ENCODE peak calls at places on chromosomes 13 and 19, in nine cellular contexts. L is HL-60, K is spleen, B is HCT116, T is prostate gland, Y is vagina, F is breast epithelium, H is SK-N-SH, Q is GM23338. P is an unnamed sample.

GRCh38 chr19:49746206-49746958 is 16.7 kb downstream of the TSKS start:
- DNase-seq in L (no peak), K (peak; percentile 83), B (peak; percentile 90), T (no peak), Y (no peak), F (no peak), H (peak; percentile 81), Q (peak; percentile 99), P (no peak)

GRCh38 chr13:49063526-49063925 is 87.8 kb downstream of the FNDC3A start:
- DNase-seq in L (no peak), K (no peak), B (no peak), T (no peak), Y (no peak), F (no peak), H (no peak), Q (no peak), P (no peak)

GRCh38 chr13:44840131-44840530 is 149.1 kb downstream of the NUFIP1 start:
- DNase-seq in L (no peak), K (no peak), B (no peak), T (no peak), Y (no peak), F (no peak), H (no peak), Q (no peak), P (no peak)

GRCh38 chr13:88068975-88069374 is 397.8 kb downstream of the SLITRK5 start:
- DNase-seq in L (no peak), K (peak; percentile 35), B (no peak), T (no peak), Y (no peak), F (no peak), H (no peak), Q (peak; percentile 84), P (no peak)

GRCh38 chr13:62512194-62513141 is 1096.8 kb upstream of the PCDH20 start:
- DNase-seq in L (peak; percentile 40), K (no peak), B (peak; percentile 35), T (no peak), Y (no peak), F (peak; percentile 20), H (peak; percentile 23), Q (peak; percentile 74), P (peak; percentile 46)

GRCh38 chr13:35475960-35476943 is at the start of gene MAB21L1:
- DNase-seq in L (peak; percentile 45), K (peak; percentile 63), B (no peak), T (peak; percentile 30), Y (no peak), F (no peak), H (peak; percentile 90), Q (peak; percentile 49), P (no peak)

GRCh38 chr19:46131485-46132143 is 7.1 kb upstream of the IGFL3 start:
- DNase-seq in L (no peak), K (no peak), B (no peak), T (no peak), Y (no peak), F (no peak), H (no peak), Q (no peak), P (no peak)

GRCh38 chr13:42218576-42218975 is 53.4 kb upstream of the AKAP11 start:
- DNase-seq in L (no peak), K (no peak), B (no peak), T (no peak), Y (no peak), F (no peak), H (no peak), Q (no peak), P (no peak)

GRCh38 chr19:50500060-50500752 is 10.8 kb downstream of the JOSD2 start:
- DNase-seq in L (no peak), K (peak; percentile 70), B (no peak), T (no peak), Y (no peak), F (no peak), H (peak; percentile 84), Q (peak; percentile 68), P (no peak)

GRCh38 chr19:27776020-27776419 is 1436.9 kb downstream of the UQCRFS1 start:
- DNase-seq in L (peak; percentile 47), K (no peak), B (no peak), T (no peak), Y (no peak), F (no peak), H (no peak), Q (peak; percentile 69), P (no peak)

GRCh38 chr19:19464339-19465098 is 50.8 kb downstream of the TSSK6 start:
- DNase-seq in L (no peak), K (no peak), B (no peak), T (no peak), Y (no peak), F (no peak), H (no peak), Q (peak; percentile 86), P (no peak)

GRCh38 chr13:33676045-33676699 is 141.8 kb upstream of the RFC3 start:
- DNase-seq in L (no peak), K (no peak), B (no peak), T (no peak), Y (no peak), F (no peak), H (no peak), Q (no peak), P (no peak)

GRCh38 chr13:91468301-91468700 is 69.9 kb downstream of the GPC5 start:
- DNase-seq in L (no peak), K (no peak), B (no peak), T (no peak), Y (no peak), F (no peak), H (no peak), Q (no peak), P (no peak)

GRCh38 chr13:36769126-36769525 is 49.9 kb upstream of the RFXAP start:
- DNase-seq in L (no peak), K (no peak), B (no peak), T (no peak), Y (no peak), F (no peak), H (no peak), Q (no peak), P (no peak)

GRCh38 chr13:46158222-46158621 is 23.8 kb downstream of the LCP1 start:
- DNase-seq in L (no peak), K (no peak), B (no peak), T (no peak), Y (no peak), F (no peak), H (no peak), Q (no peak), P (no peak)
- TF ChIP-seq POLR2AphosphoS5 in L (no peak), K (no peak), B (no peak), T (no peak), Y (no peak), F (no peak), H (no peak), Q (no peak), P (no peak)

GRCh38 chr13:107295391-107296157 is 727.6 kb upstream of the ARGLU1 start:
- DNase-seq in L (no peak), K (no peak), B (no peak), T (no peak), Y (no peak), F (no peak), H (no peak), Q (no peak), P (no peak)

GRCh38 chr13:107296804-107297203 is 728.9 kb upstream of the ARGLU1 start:
- DNase-seq in L (no peak), K (no peak), B (no peak), T (no peak), Y (no peak), F (no peak), H (no peak), Q (no peak), P (no peak)

GRCh38 chr13:107289540-107289939 is 721.6 kb upstream of the ARGLU1 start:
- DNase-seq in L (no peak), K (no peak), B (no peak), T (no peak), Y (no peak), F (no peak), H (no peak), Q (no peak), P (no peak)

DNA sequence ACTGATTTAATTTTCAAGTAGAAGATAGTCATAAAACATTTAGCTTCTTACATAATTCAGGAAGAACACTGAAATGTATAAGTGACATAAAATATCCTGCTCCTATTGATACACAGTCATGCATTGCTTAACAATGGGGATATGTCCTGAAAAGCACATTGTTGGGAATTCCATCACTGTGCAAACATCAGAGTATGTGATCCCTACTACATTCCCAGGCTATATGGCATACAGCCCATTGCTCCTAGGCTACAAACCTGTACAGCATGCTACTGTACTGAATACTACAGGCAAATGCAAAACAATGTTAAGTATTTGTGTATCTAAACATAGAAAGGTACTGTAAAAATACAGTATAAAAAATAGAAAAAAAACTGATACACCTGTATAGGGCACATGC is 723.9 kb upstream of the ARGLU1 start:
- DNase-seq in L (no peak), K (no peak), B (no peak), T (no peak), Y (no peak), F (no peak), H (no peak), Q (no peak), P (no peak)
- TF ChIP-seq POLR2AphosphoS5 in L (no peak), K (no peak), B (no peak), T (no peak), Y (no peak), F (no peak), H (no peak), Q (no peak), P (no peak)

DNA sequence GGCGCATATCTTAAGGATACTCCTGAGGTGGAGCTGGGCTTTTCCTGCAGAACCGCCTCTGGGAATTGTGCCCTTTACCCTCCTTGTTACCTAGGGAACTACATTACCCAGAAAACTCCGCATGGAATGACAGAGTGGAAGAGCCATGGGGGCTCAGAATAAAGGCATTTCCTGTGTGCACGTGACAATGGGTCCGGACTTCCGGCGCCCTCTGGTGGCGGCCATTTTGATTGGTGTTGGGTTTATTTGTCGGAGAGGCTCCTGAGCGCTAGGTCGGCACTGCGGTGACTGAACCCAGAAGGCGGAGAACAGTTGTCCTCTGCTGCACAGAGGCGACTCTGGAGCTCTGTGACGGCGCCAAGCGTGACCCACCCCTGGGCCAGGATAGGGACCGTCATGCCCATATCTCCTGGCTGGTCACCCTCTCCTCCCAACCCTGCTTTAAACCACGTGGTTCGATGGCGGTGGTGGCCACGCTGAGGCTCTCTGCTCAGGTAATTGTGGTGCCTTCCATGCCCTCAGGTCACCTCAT is at the start of gene ZNF587B:
- DNase-seq in L (no peak), K (peak; percentile 84), B (peak; percentile 36), T (peak; percentile 35), Y (no peak), F (peak; percentile 64), H (peak; percentile 50), Q (peak; percentile 99), P (no peak)
- TF ChIP-seq POLR2AphosphoS5 in L (no peak), K (peak; percentile 71), B (no peak), T (peak; percentile 42), Y (peak; percentile 80), F (no peak), H (no peak), Q (peak; percentile 68), P (no peak)

DNA sequence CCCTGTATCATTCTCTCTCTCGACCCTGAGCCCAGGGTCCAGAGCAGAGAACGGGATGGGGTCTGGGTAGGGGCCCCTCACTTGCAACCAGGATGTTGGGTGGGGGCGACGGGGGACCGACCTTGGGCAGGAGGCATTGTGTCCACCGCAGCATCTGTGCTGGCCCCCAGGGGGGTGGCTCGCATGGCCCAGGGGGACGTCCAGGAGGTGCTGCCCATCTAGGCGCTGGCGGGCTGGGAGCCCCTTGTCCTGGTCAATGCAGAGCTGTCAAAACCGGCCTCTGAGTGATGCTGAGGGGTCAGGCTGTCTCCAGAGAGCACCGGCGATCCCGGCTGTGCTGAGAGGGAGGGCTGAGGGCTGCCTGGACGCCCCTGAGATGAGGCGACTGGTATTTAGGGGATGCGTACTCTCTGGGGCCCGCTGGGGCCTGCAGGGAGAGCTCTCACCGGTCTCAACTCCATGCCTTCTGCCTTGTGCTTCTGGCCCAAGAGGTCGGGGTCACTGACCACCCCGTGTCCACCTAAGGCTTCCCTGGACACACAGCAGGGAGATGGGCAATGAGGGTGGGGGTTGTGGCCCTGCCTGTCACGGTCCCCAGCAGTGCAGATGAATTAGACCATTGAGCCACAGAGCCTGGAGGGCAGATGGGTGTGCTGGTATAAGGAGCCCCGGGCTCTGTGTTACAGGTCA is 8.5 kb downstream of the RPS9 start:
- DNase-seq in L (no peak), K (peak; percentile 83), B (no peak), T (no peak), Y (no peak), F (no peak), H (peak; percentile 62), Q (peak; percentile 52), P (no peak)
- TF ChIP-seq POLR2AphosphoS5 in L (peak; percentile 12), K (peak; percentile 81), B (peak; percentile 38), T (no peak), Y (no peak), F (peak; percentile 5), H (no peak), Q (no peak), P (no peak)

P was measured in Panc1.